ENCODE peak calls at places on chromosomes 11 and 22, in five cellular contexts. C, N, J, Z and E are unnamed samples.

GRCh38 chr11:44275961-44276550 is 33.9 kb downstream of the ALX4 start:
- DNase-seq in J (no peak), C (no peak), N (no peak), Z (no peak), E (no peak)

GRCh38 chr11:66484825-66485380 is 4.7 kb downstream of the DPP3 start:
- DNase-seq in C (no peak), N (no peak), Z (no peak), J (no peak), E (no peak)

GRCh38 chr11:46298699-46299424 is 21.4 kb downstream of the CREB3L1 start:
- DNase-seq in J (no peak), Z (no peak), N (no peak), C (no peak), E (no peak)

GRCh38 chr11:93484716-93485115 is 58.5 kb downstream of the SMCO4 start:
- DNase-seq in J (no peak), C (no peak), Z (no peak), N (no peak), E (no peak)

GRCh38 chr11:40987895-40988435 is 471.5 kb downstream of the LRRC4C start:
- DNase-seq in C (no peak), Z (no peak), J (no peak), N (no peak), E (no peak)

GRCh38 chr11:32433249-32434115 is 1.9 kb downstream of the WT1 start:
- DNase-seq in J (no peak), C (no peak), N (no peak), Z (peak), E (no peak)

GRCh38 chr22:42277988-42278776 is 7.7 kb upstream of the TCF20 start:
- DNase-seq in J (no peak), N (no peak), Z (no peak), C (no peak), E (no peak)

GRCh38 chr11:92322225-92322624 is 97.6 kb downstream of the FAT3 start:
- DNase-seq in N (no peak), C (no peak), J (no peak), Z (no peak), E (no peak)

GRCh38 chr11:73219396-73220285 is 1.6 kb downstream of the P2RY2 start:
- DNase-seq in N (no peak), Z (no peak), C (no peak), J (no peak), E (no peak)

GRCh38 chr22:49659281-49659923 is 168.3 kb downstream of the BRD1 start:
- DNase-seq in Z (no peak), C (no peak), N (no peak), J (no peak), E (no peak)

GRCh38 chr11:68297052-68297378 is 15.4 kb upstream of the LRP5 start:
- DNase-seq in J (no peak), Z (no peak), N (no peak), C (no peak), E (no peak)

GRCh38 chr11:95704865-95705264 is 84.7 kb downstream of the FAM76B start:
- DNase-seq in C (no peak), J (no peak), Z (no peak), N (no peak), E (no peak)

GRCh38 chr22:30253205-30253852 is 6.8 kb upstream of the LIF start:
- DNase-seq in C (no peak), J (no peak), Z (no peak), N (no peak), E (no peak)

GRCh38 chr11:57182896-57183295 is 1.1 kb downstream of the LRRC55 start:
- DNase-seq in Z (no peak), C (no peak), J (no peak), N (no peak), E (no peak)

GRCh38 chr22:22955866-22956535 is 68.4 kb downstream of the IGLL5 start:
- DNase-seq in C (peak), N (peak), Z (peak), J (peak), E (no peak)

GRCh38 chr11:77063861-77064260 is 2.9 kb upstream of the CAPN5 start:
- DNase-seq in C (no peak), Z (no peak), N (no peak), J (no peak), E (no peak)

GRCh38 chr11:127255239-127255638 is 254.7 kb upstream of the KIRREL3 start:
- DNase-seq in J (no peak), N (no peak), C (no peak), Z (no peak), E (no peak)

GRCh38 chr11:12288934-12289666 is 88.3 kb upstream of the PARVA start:
- DNase-seq in N (no peak), J (no peak), Z (no peak), C (no peak), E (no peak)

GRCh38 chr11:119758291-119758690 is 29.3 kb upstream of the NECTIN1 start:
- DNase-seq in Z (no peak), C (no peak), J (no peak), N (no peak), E (no peak)

GRCh38 chr11:27451528-27451927 is 21.1 kb downstream of the LGR4 start:
- DNase-seq in J (no peak), N (no peak), C (no peak), Z (no peak), E (no peak)

GRCh38 chr11:26820739-26821138 is 98.9 kb upstream of the SLC5A12 start:
- DNase-seq in N (no peak), Z (no peak), J (no peak), C (no peak), E (no peak)

GRCh38 chr11:85974126-85974525 is 94.8 kb downstream of the PICALM start:
- DNase-seq in N (no peak), C (no peak), J (no peak), Z (no peak), E (no peak)

GRCh38 chr11:100918551-100919500 is 210.8 kb downstream of the PGR start:
- DNase-seq in N (peak), J (no peak), Z (no peak), C (no peak), E (no peak)

DNA sequence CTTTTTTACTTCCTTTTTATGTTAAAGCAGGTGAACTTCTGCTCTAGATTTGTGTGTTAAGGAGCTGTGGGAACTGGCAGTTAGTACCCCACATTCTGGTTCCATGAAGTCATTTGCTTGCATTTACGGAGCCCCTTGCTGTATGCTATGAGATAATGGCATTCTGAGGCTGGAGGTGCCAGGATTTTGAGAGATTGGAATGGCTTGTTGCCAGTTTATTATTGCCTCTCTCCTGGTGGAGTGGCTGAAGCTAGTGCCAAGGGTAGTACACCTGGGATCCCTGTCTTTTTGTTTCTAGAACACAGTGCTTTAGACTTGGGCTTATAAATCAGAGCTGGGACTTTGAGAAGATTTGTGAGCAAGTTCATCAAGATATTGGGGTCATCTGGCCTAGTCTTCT is 73.8 kb downstream of the STIM1 start:
- DNase-seq in J (no peak), Z (no peak), C (no peak), N (no peak), E (no peak)
- TF ChIP-seq ZNF274 in J (no peak), Z (no peak), C (no peak), N (no peak), E (no peak)

DNA sequence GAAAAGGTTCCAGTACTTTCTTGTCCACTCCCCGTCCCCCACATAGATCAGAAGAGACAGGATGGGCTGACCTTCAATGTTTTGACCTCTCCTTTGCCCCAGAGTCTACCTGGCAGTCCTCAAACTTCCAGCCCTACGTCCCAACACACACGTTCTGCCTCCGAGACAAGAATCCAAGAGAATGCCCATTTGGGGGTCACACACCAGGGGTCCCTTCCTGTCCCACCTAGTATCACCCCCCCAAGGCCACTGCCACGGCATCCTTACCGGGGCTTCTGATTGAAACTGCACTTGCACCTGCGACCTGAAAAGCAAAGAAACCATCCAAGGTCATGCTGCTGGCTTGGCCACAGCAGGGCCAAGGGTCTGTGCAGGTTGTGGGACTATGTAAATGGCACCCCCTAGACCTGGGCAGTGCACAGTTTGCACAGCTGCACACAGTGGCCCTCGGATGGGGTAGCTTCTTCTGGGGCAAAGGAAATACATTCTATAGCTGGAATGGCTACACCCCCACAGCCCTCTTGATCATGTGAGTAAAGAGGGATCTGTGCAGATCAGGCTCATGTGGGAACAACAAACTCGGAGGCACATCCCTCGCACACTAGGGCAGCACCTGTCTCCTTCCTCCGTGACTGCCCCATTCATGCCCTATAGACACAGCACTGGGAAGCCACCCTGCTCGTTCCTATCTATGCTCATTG is 16.5 kb upstream of the FXYD2 start:
- DNase-seq in N (no peak), J (no peak), Z (peak), C (no peak), E (no peak)
- TF ChIP-seq ZNF274 in N (no peak), J (no peak), Z (no peak), C (no peak), E (no peak)

GRCh38 chr11:71408826-71409225 is 39.4 kb downstream of the DHCR7 start:
- DNase-seq in Z (no peak), J (no peak), C (no peak), N (no peak), E (no peak)

GRCh38 chr11:71418643-71419042 is 29.6 kb downstream of the DHCR7 start:
- DNase-seq in J (no peak), Z (no peak), C (no peak), N (no peak), E (peak)

GRCh38 chr11:71410363-71410966 is 37.7 kb downstream of the DHCR7 start:
- DNase-seq in J (no peak), Z (no peak), N (no peak), C (no peak), E (no peak)

DNA sequence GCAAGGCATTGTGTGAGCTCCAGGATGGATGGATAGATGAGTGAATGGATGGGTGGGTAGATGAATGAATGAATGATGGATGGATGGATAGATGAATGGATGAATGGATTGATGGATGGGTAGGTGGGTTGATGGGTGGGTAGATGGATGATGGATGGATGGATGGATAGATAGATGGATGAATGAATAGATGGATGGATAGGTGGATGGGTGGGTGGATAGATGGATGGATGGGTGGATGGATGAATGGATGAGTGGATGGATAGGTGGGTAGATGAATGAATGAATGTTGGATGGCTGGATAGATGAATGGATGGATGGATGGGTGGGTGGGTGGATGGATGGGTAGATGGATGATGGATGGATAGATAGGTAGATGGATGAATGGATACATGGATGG is 33.5 kb downstream of the DHCR7 start:
- DNase-seq in N (no peak), C (no peak), Z (no peak), J (no peak), E (no peak)
- TF ChIP-seq ZNF274 in N (no peak), C (no peak), Z (no peak), J (no peak), E (no peak)

GRCh38 chr11:103736986-103737622 is 299.3 kb upstream of the DDI1 start:
- DNase-seq in N (no peak), Z (no peak), C (no peak), J (no peak), E (no peak)
- TF ChIP-seq ZNF274 in N (no peak), Z (no peak), C (no peak), J (no peak), E (no peak)

GRCh38 chr22:37907036-37907954 is 1.2 kb downstream of the MICALL1 start:
- DNase-seq in C (no peak), Z (no peak), N (no peak), J (no peak), E (no peak)
- TF ChIP-seq ZNF274 in C (no peak), Z (no peak), N (no peak), J (no peak), E (no peak)